ENCODE peak calls at places on chromosomes 4 and X, in ten cellular contexts. D is aorta, L is RWPE2, Z is osteoblast, A is tibial artery, S is transverse colon, X is heart right ventricle, H is SK-N-SH, T is fibroblast of lung, M is neural progenitor cell. C is an unnamed sample. For H3K36me3 and H3K4me1, the result is how much of the 10 kb centered on the place peaks cover.

GRCh38 chrX:114635986-114636385 is 52.1 kb downstream of the HTR2C start:
- DNase-seq in D (no peak), L (no peak), Z (no peak), A (no peak), S (no peak), X (no peak), H (no peak), T (no peak), M (peak), C (no peak)

GRCh38 chrX:1400731-1401471 is 9.0 kb upstream of the SLC25A6 start:
- DNase-seq in D (peak), L (no peak), Z (no peak), A (no peak), S (no peak), X (no peak), H (no peak), T (no peak), M (peak), C (no peak)

GRCh38 chrX:4841216-4841745 is 1127.8 kb upstream of the PRKX start:
- DNase-seq in D (no peak), L (no peak), Z (no peak), A (no peak), S (no peak), X (no peak), H (no peak), T (no peak), M (no peak), C (no peak)

GRCh38 chrX:69151898-69152297 is 13.4 kb downstream of the PJA1 start:
- DNase-seq in D (no peak), L (no peak), Z (peak), A (no peak), S (no peak), X (no peak), H (no peak), T (no peak), M (no peak), C (no peak)

GRCh38 chr4:123093247-123093646 is 170.8 kb upstream of the NUDT6 start:
- DNase-seq in D (no peak), L (no peak), Z (no peak), A (no peak), S (no peak), X (no peak), H (no peak), T (no peak), M (no peak), C (no peak)

GRCh38 chrX:106932960-106933537 is 12.8 kb downstream of the CLDN2 start:
- DNase-seq in D (no peak), L (no peak), Z (peak), A (peak), S (no peak), X (no peak), H (no peak), T (no peak), M (no peak), C (peak)

GRCh38 chrX:132948648-132949260 is 9.7 kb downstream of the HS6ST2 start:
- DNase-seq in D (no peak), L (no peak), Z (no peak), A (no peak), S (no peak), X (no peak), H (no peak), T (no peak), M (peak), C (no peak)

GRCh38 chr4:61064636-61065035 is 135.5 kb upstream of the ADGRL3 start:
- DNase-seq in D (no peak), L (no peak), Z (no peak), A (no peak), S (no peak), X (no peak), H (no peak), T (peak), M (no peak), C (no peak)

GRCh38 chrX:12372111-12372510 is 233.8 kb downstream of the FRMPD4 start:
- DNase-seq in D (no peak), L (peak), Z (no peak), A (no peak), S (no peak), X (no peak), H (no peak), T (peak), M (no peak), C (peak)

GRCh38 chr4:41750624-41751324 is 2.2 kb upstream of the PHOX2B start:
- DNase-seq in D (no peak), L (no peak), Z (no peak), A (no peak), S (no peak), X (no peak), H (peak), T (no peak), M (peak), C (no peak)

GRCh38 chr4:65669008-65669971 is 999 bp downstream of the EPHA5 start:
- DNase-seq in D (peak), L (no peak), Z (peak), A (no peak), S (no peak), X (no peak), H (peak), T (peak), M (peak), C (no peak)

GRCh38 chr4:175884048-175884447 is 72.0 kb upstream of the GPM6A start:
- DNase-seq in D (no peak), L (no peak), Z (no peak), A (no peak), S (no peak), X (no peak), H (no peak), T (peak), M (no peak), C (no peak)

GRCh38 chr4:40672528-40673522 is 43.2 kb upstream of the RBM47 start:
- DNase-seq in D (peak), L (no peak), Z (peak), A (peak), S (no peak), X (peak), H (no peak), T (peak), M (peak), C (peak)

GRCh38 chr4:109079177-109079576 is 223.3 kb downstream of the COL25A1 start:
- DNase-seq in D (no peak), L (no peak), Z (peak), A (no peak), S (no peak), X (no peak), H (no peak), T (no peak), M (no peak), C (no peak)

GRCh38 chr4:139628184-139629012 is 37.2 kb upstream of the MGST2 start:
- DNase-seq in D (no peak), L (no peak), Z (no peak), A (no peak), S (peak), X (no peak), H (no peak), T (no peak), M (peak), C (no peak)

GRCh38 chrX:29617725-29618124 is 597.6 kb upstream of the MAGEB2 start:
- DNase-seq in D (no peak), L (no peak), Z (no peak), A (no peak), S (no peak), X (no peak), H (no peak), T (no peak), M (peak), C (no peak)

GRCh38 chrX:43605351-43605750 is 50.7 kb upstream of the MAOA start:
- DNase-seq in D (no peak), L (no peak), Z (no peak), A (no peak), S (no peak), X (no peak), H (no peak), T (no peak), M (no peak), C (no peak)

GRCh38 chrX:113275769-113276168 is 435.1 kb upstream of the AMOT start:
- DNase-seq in D (no peak), L (no peak), Z (peak), A (no peak), S (no peak), X (no peak), H (no peak), T (no peak), M (no peak), C (no peak)

GRCh38 chr4:138870739-138871633 is 144.6 kb upstream of the NOCT start:
- DNase-seq in D (peak), L (no peak), Z (peak), A (peak), S (peak), X (peak), H (peak), T (peak), M (peak), C (peak)

GRCh38 chr4:186265683-186266648 is at the start of gene F11:
- DNase-seq in D (no peak), L (no peak), Z (no peak), A (no peak), S (no peak), X (no peak), H (no peak), T (no peak), M (no peak), C (no peak)

GRCh38 chrX:10429908-10430307 is 190.5 kb downstream of the MID1 start:
- DNase-seq in D (no peak), L (no peak), Z (no peak), A (no peak), S (no peak), X (no peak), H (no peak), T (no peak), M (no peak), C (no peak)

GRCh38 chrX:16465081-16465876 is 184.7 kb upstream of the S100G start:
- DNase-seq in D (no peak), L (no peak), Z (peak), A (no peak), S (no peak), X (no peak), H (no peak), T (peak), M (no peak), C (no peak)

GRCh38 chr4:65825121-65825520 is 154.8 kb upstream of the EPHA5 start:
- DNase-seq in D (no peak), L (no peak), Z (peak), A (no peak), S (no peak), X (no peak), H (no peak), T (peak), M (no peak), C (no peak)

GRCh38 chr4:71113294-71113693 is 119.8 kb downstream of the DCK start:
- DNase-seq in D (no peak), L (no peak), Z (no peak), A (no peak), S (peak), X (no peak), H (no peak), T (no peak), M (peak), C (no peak)

GRCh38 chr4:2696423-2696822 is 59.7 kb downstream of the TNIP2 start:
- DNase-seq in D (no peak), L (no peak), Z (no peak), A (no peak), S (peak), X (no peak), H (no peak), T (no peak), M (no peak), C (no peak)
- H3K36me3 ChIP-seq in D (under half), L (half or more), Z (half or more), A (half or more), S (half or more), X (half or more), H (half or more), T (under half), M (under half), C (under half)

GRCh38 chr4:2389691-2390090 is 28.8 kb downstream of the ZFYVE28 start:
- DNase-seq in D (no peak), L (no peak), Z (peak), A (no peak), S (no peak), X (no peak), H (no peak), T (no peak), M (no peak), C (no peak)
- H3K4me1 ChIP-seq in D (under half), L (under half), Z (under half), A (under half), S (under half), X (under half), H (under half), T (under half), M (under half), C (under half)

DNA sequence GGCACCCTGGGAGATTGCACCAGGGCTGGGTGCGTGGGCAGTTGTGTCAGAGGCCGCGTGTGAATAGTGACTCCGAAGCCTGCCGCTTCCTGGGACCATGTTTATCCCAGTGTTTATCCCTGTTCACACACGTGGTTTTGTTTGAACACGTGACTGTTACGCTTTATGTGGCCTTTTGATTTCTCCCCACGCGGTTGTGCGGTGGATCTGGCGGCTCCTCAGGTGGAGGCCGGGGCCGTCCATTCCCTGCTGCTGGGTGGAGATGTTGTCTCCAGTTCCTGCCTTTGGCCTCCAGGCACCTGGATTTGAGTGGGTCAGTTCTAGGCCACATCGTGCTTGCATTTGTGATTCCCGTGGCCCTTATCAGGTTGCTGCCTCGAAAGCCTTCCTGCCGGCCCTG is 35.1 kb downstream of the NELFA start:
- DNase-seq in D (peak), L (peak), Z (peak), A (no peak), S (no peak), X (no peak), H (no peak), T (no peak), M (no peak), C (no peak)
- H3K36me3 ChIP-seq in D (under half), L (half or more), Z (half or more), A (half or more), S (under half), X (half or more), H (under half), T (under half), M (under half), C (under half)

GRCh38 chr4:39637572-39638357 is 900 bp downstream of the SMIM14 start:
- DNase-seq in D (peak), L (peak), Z (peak), A (peak), S (peak), X (peak), H (peak), T (peak), M (peak), C (peak)
- H3K4me1 ChIP-seq in D (under half), L (under half), Z (under half), A (under half), S (under half), X (under half), H (under half), T (under half), M (under half), C (under half)

DNA sequence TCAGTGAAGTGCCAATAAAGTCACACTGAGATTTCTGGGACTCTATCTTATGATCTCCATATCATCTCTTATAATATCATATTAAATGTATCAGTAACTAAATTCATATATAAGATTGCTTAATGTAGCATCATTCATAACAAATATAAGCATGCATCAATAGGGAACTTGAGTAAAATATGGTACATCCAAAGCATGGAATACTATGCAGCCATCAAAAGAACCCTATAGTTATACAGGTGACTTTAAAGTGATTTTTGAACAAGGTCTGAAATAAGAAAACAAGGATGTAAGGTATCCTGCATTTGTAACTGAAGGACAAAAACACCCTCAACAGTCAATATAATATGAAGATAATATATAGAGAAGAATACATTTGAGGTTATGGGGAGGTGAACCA is 47.3 kb downstream of the HUWE1 start:
- DNase-seq in D (no peak), L (no peak), Z (no peak), A (no peak), S (no peak), X (no peak), H (no peak), T (no peak), M (no peak), C (no peak)
- H3K36me3 ChIP-seq in D (under half), L (half or more), Z (under half), A (under half), S (under half), X (half or more), H (half or more), T (under half), M (under half), C (under half)